ENCODE peak calls at places on chromosomes 5 and 9, in nine cellular contexts. One of them, this sample, is unnamed.

GRCh38 chr9:113649054-113649453 is 185.5 kb downstream of the RGS3 start:
- DNase-seq in psoas muscle: peak; percentile 35
- DNase-seq in Peyer's patch: peak; percentile 35
- DNase-seq in upper lobe of left lung: peak; percentile 64
- DNase-seq in lung: no peak
- DNase-seq in CD8-positive, alpha-beta T cell: no peak
- DNase-seq in GM23248: peak; percentile 67
- DNase-seq in Caco-2: no peak
- DNase-seq in ovary: peak; percentile 74
- DNase-seq in this sample: no peak

GRCh38 chr9:37953775-37954437 is 50.0 kb upstream of the SLC25A51 start:
- DNase-seq in GM23248: peak; percentile 98
- DNase-seq in Peyer's patch: no peak
- DNase-seq in CD8-positive, alpha-beta T cell: no peak
- DNase-seq in psoas muscle: peak; percentile 51
- DNase-seq in upper lobe of left lung: no peak
- DNase-seq in ovary: peak; percentile 51
- DNase-seq in Caco-2: no peak
- DNase-seq in lung: no peak
- DNase-seq in this sample: no peak

GRCh38 chr5:148002471-148002870 is 61.3 kb upstream of the SPINK5 start:
- DNase-seq in CD8-positive, alpha-beta T cell: no peak
- DNase-seq in GM23248: no peak
- DNase-seq in Peyer's patch: no peak
- DNase-seq in upper lobe of left lung: no peak
- DNase-seq in psoas muscle: no peak
- DNase-seq in ovary: no peak
- DNase-seq in lung: no peak
- DNase-seq in Caco-2: no peak
- DNase-seq in this sample: no peak

GRCh38 chr5:112917453-112918005 is 4.5 kb downstream of the REEP5 start:
- DNase-seq in Caco-2: peak; percentile 47
- DNase-seq in upper lobe of left lung: no peak
- DNase-seq in GM23248: peak; percentile 44
- DNase-seq in CD8-positive, alpha-beta T cell: no peak
- DNase-seq in lung: no peak
- DNase-seq in psoas muscle: no peak
- DNase-seq in Peyer's patch: no peak
- DNase-seq in ovary: no peak
- DNase-seq in this sample: no peak

GRCh38 chr9:87324613-87325194 is 173.0 kb upstream of the DAPK1 start:
- DNase-seq in ovary: no peak
- DNase-seq in psoas muscle: no peak
- DNase-seq in Caco-2: peak; percentile 18
- DNase-seq in lung: no peak
- DNase-seq in GM23248: peak; percentile 75
- DNase-seq in upper lobe of left lung: no peak
- DNase-seq in Peyer's patch: no peak
- DNase-seq in CD8-positive, alpha-beta T cell: no peak
- DNase-seq in this sample: no peak

GRCh38 chr5:170896779-170897178 is 35.0 kb downstream of the RANBP17 start:
- DNase-seq in Peyer's patch: no peak
- DNase-seq in Caco-2: peak; percentile 21
- DNase-seq in CD8-positive, alpha-beta T cell: no peak
- DNase-seq in GM23248: peak; percentile 65
- DNase-seq in ovary: no peak
- DNase-seq in lung: no peak
- DNase-seq in psoas muscle: no peak
- DNase-seq in upper lobe of left lung: peak; percentile 81
- DNase-seq in this sample: peak; percentile 9

GRCh38 chr5:92378961-92379611 is 996.0 kb upstream of the ARRDC3 start:
- DNase-seq in Peyer's patch: no peak
- DNase-seq in psoas muscle: no peak
- DNase-seq in CD8-positive, alpha-beta T cell: no peak
- DNase-seq in upper lobe of left lung: peak; percentile 6
- DNase-seq in ovary: no peak
- DNase-seq in lung: no peak
- DNase-seq in Caco-2: no peak
- DNase-seq in GM23248: peak; percentile 36
- DNase-seq in this sample: no peak

GRCh38 chr5:78648359-78649219 is at the start of gene LHFPL2:
- DNase-seq in lung: peak; percentile 68
- DNase-seq in upper lobe of left lung: peak; percentile 94
- DNase-seq in GM23248: peak; percentile 83
- DNase-seq in Caco-2: peak; percentile 83
- DNase-seq in psoas muscle: peak; percentile 78
- DNase-seq in CD8-positive, alpha-beta T cell: no peak
- DNase-seq in Peyer's patch: peak; percentile 79
- DNase-seq in ovary: peak; percentile 91
- DNase-seq in this sample: peak; percentile 78

GRCh38 chr9:77021928-77022782 is 2.7 kb downstream of the FOXB2 start:
- DNase-seq in upper lobe of left lung: no peak
- DNase-seq in Caco-2: no peak
- DNase-seq in ovary: no peak
- DNase-seq in psoas muscle: no peak
- DNase-seq in lung: no peak
- DNase-seq in GM23248: no peak
- DNase-seq in CD8-positive, alpha-beta T cell: no peak
- DNase-seq in Peyer's patch: no peak
- DNase-seq in this sample: no peak

GRCh38 chr5:93717162-93717561 is 24.2 kb downstream of the POU5F2 start:
- DNase-seq in ovary: no peak
- DNase-seq in Peyer's patch: no peak
- DNase-seq in psoas muscle: no peak
- DNase-seq in upper lobe of left lung: no peak
- DNase-seq in GM23248: peak; percentile 56
- DNase-seq in lung: no peak
- DNase-seq in Caco-2: no peak
- DNase-seq in CD8-positive, alpha-beta T cell: no peak
- DNase-seq in this sample: no peak

GRCh38 chr5:26663500-26663899 is 374.9 kb downstream of the CDH9 start:
- DNase-seq in CD8-positive, alpha-beta T cell: no peak
- DNase-seq in ovary: no peak
- DNase-seq in psoas muscle: no peak
- DNase-seq in Peyer's patch: no peak
- DNase-seq in upper lobe of left lung: no peak
- DNase-seq in lung: no peak
- DNase-seq in Caco-2: no peak
- DNase-seq in GM23248: no peak
- DNase-seq in this sample: no peak

GRCh38 chr5:36877667-36878420 is 1.3 kb downstream of the NIPBL start:
- DNase-seq in Peyer's patch: no peak
- DNase-seq in CD8-positive, alpha-beta T cell: no peak
- DNase-seq in ovary: no peak
- DNase-seq in upper lobe of left lung: no peak
- DNase-seq in lung: no peak
- DNase-seq in Caco-2: no peak
- DNase-seq in GM23248: peak; percentile 55
- DNase-seq in psoas muscle: no peak
- DNase-seq in this sample: peak; percentile 17
- H3K4me1 ChIP-seq in Peyer's patch: no peaks in the 10 kb centered on the region
- H3K4me1 ChIP-seq in CD8-positive, alpha-beta T cell: peaks cover 58% of the 10 kb centered on the region
- H3K4me1 ChIP-seq in ovary: peaks cover 4% of the 10 kb centered on the region
- H3K4me1 ChIP-seq in upper lobe of left lung: peaks cover 49% of the 10 kb centered on the region
- H3K4me1 ChIP-seq in lung: peaks cover 12% of the 10 kb centered on the region
- H3K4me1 ChIP-seq in Caco-2: peaks cover 31% of the 10 kb centered on the region
- H3K4me1 ChIP-seq in GM23248: peaks cover 51% of the 10 kb centered on the region
- H3K4me1 ChIP-seq in psoas muscle: peaks cover 55% of the 10 kb centered on the region
- H3K4me1 ChIP-seq in this sample: peaks cover 22% of the 10 kb centered on the region

GRCh38 chr5:17219431-17219830 is 2.0 kb downstream of the BASP1 start:
- DNase-seq in CD8-positive, alpha-beta T cell: no peak
- DNase-seq in ovary: no peak
- DNase-seq in upper lobe of left lung: no peak
- DNase-seq in GM23248: no peak
- DNase-seq in psoas muscle: no peak
- DNase-seq in lung: no peak
- DNase-seq in Caco-2: no peak
- DNase-seq in Peyer's patch: no peak
- DNase-seq in this sample: no peak

GRCh38 chr5:17223375-17224185 is 6.1 kb downstream of the BASP1 start:
- DNase-seq in upper lobe of left lung: no peak
- DNase-seq in lung: no peak
- DNase-seq in psoas muscle: no peak
- DNase-seq in GM23248: no peak
- DNase-seq in Peyer's patch: no peak
- DNase-seq in CD8-positive, alpha-beta T cell: no peak
- DNase-seq in ovary: no peak
- DNase-seq in Caco-2: peak; percentile 22
- DNase-seq in this sample: no peak

GRCh38 chr5:17224858-17225436 is 7.5 kb downstream of the BASP1 start:
- DNase-seq in upper lobe of left lung: no peak
- DNase-seq in CD8-positive, alpha-beta T cell: no peak
- DNase-seq in psoas muscle: no peak
- DNase-seq in lung: no peak
- DNase-seq in Peyer's patch: no peak
- DNase-seq in Caco-2: no peak
- DNase-seq in ovary: no peak
- DNase-seq in GM23248: peak; percentile 76
- DNase-seq in this sample: no peak

GRCh38 chr5:17222679-17223078 is 5.2 kb downstream of the BASP1 start:
- DNase-seq in lung: no peak
- DNase-seq in Caco-2: no peak
- DNase-seq in CD8-positive, alpha-beta T cell: no peak
- DNase-seq in ovary: no peak
- DNase-seq in psoas muscle: no peak
- DNase-seq in Peyer's patch: no peak
- DNase-seq in upper lobe of left lung: no peak
- DNase-seq in GM23248: peak; percentile 37
- DNase-seq in this sample: no peak

GRCh38 chr5:17221843-17222614 is 4.6 kb downstream of the BASP1 start:
- DNase-seq in lung: no peak
- DNase-seq in ovary: no peak
- DNase-seq in upper lobe of left lung: no peak
- DNase-seq in Peyer's patch: no peak
- DNase-seq in CD8-positive, alpha-beta T cell: no peak
- DNase-seq in Caco-2: no peak
- DNase-seq in GM23248: peak; percentile 45
- DNase-seq in psoas muscle: no peak
- DNase-seq in this sample: no peak
- H3K4me1 ChIP-seq in lung: peaks cover 6% of the 10 kb centered on the region
- H3K4me1 ChIP-seq in ovary: peaks cover 4% of the 10 kb centered on the region
- H3K4me1 ChIP-seq in upper lobe of left lung: peaks cover 9% of the 10 kb centered on the region
- H3K4me1 ChIP-seq in Peyer's patch: no peaks in the 10 kb centered on the region
- H3K4me1 ChIP-seq in CD8-positive, alpha-beta T cell: peaks cover 10% of the 10 kb centered on the region
- H3K4me1 ChIP-seq in Caco-2: peaks cover 43% of the 10 kb centered on the region
- H3K4me1 ChIP-seq in GM23248: peaks cover 75% of the 10 kb centered on the region
- H3K4me1 ChIP-seq in psoas muscle: no peaks in the 10 kb centered on the region
- H3K4me1 ChIP-seq in this sample: peaks cover 4% of the 10 kb centered on the region

GRCh38 chr9:128092199-128092977 is 24.4 kb downstream of the SLC25A25 start:
- DNase-seq in CD8-positive, alpha-beta T cell: no peak
- DNase-seq in psoas muscle: no peak
- DNase-seq in Caco-2: no peak
- DNase-seq in ovary: no peak
- DNase-seq in Peyer's patch: no peak
- DNase-seq in GM23248: no peak
- DNase-seq in lung: no peak
- DNase-seq in upper lobe of left lung: no peak
- DNase-seq in this sample: no peak

GRCh38 chr9:128096614-128097013 is 28.6 kb downstream of the SLC25A25 start:
- DNase-seq in ovary: no peak
- DNase-seq in psoas muscle: no peak
- DNase-seq in CD8-positive, alpha-beta T cell: no peak
- DNase-seq in GM23248: no peak
- DNase-seq in lung: no peak
- DNase-seq in upper lobe of left lung: no peak
- DNase-seq in Peyer's patch: no peak
- DNase-seq in Caco-2: no peak
- DNase-seq in this sample: no peak

GRCh38 chr9:128094950-128095544 is 27.0 kb downstream of the SLC25A25 start:
- DNase-seq in Caco-2: no peak
- DNase-seq in CD8-positive, alpha-beta T cell: no peak
- DNase-seq in lung: no peak
- DNase-seq in Peyer's patch: no peak
- DNase-seq in ovary: no peak
- DNase-seq in GM23248: no peak
- DNase-seq in upper lobe of left lung: no peak
- DNase-seq in psoas muscle: no peak
- DNase-seq in this sample: no peak

GRCh38 chr9:128093016-128093415 is 25.0 kb downstream of the SLC25A25 start:
- DNase-seq in Caco-2: no peak
- DNase-seq in psoas muscle: no peak
- DNase-seq in upper lobe of left lung: no peak
- DNase-seq in lung: no peak
- DNase-seq in ovary: no peak
- DNase-seq in Peyer's patch: no peak
- DNase-seq in GM23248: no peak
- DNase-seq in CD8-positive, alpha-beta T cell: no peak
- DNase-seq in this sample: no peak

GRCh38 chr9:128094166-128094949 is 26.3 kb downstream of the SLC25A25 start:
- DNase-seq in lung: peak; percentile 95
- DNase-seq in upper lobe of left lung: no peak
- DNase-seq in GM23248: peak; percentile 99
- DNase-seq in psoas muscle: peak; percentile 89
- DNase-seq in Peyer's patch: peak; percentile 93
- DNase-seq in ovary: peak; percentile 91
- DNase-seq in Caco-2: peak; percentile 81
- DNase-seq in CD8-positive, alpha-beta T cell: peak; percentile 38
- DNase-seq in this sample: peak; percentile 88
- H3K4me1 ChIP-seq in lung: peaks cover 12% of the 10 kb centered on the region
- H3K4me1 ChIP-seq in upper lobe of left lung: peaks cover 75% of the 10 kb centered on the region
- H3K4me1 ChIP-seq in GM23248: peaks cover 38% of the 10 kb centered on the region
- H3K4me1 ChIP-seq in psoas muscle: peaks cover 60% of the 10 kb centered on the region
- H3K4me1 ChIP-seq in Peyer's patch: peaks cover 13% of the 10 kb centered on the region
- H3K4me1 ChIP-seq in ovary: peaks cover 38% of the 10 kb centered on the region
- H3K4me1 ChIP-seq in Caco-2: peaks cover 24% of the 10 kb centered on the region
- H3K4me1 ChIP-seq in CD8-positive, alpha-beta T cell: peaks cover 75% of the 10 kb centered on the region
- H3K4me1 ChIP-seq in this sample: peaks cover 48% of the 10 kb centered on the region

GRCh38 chr5:68251386-68251785 is 35.8 kb downstream of the PIK3R1 start:
- DNase-seq in GM23248: no peak
- DNase-seq in lung: no peak
- DNase-seq in ovary: no peak
- DNase-seq in psoas muscle: peak; percentile 31
- DNase-seq in CD8-positive, alpha-beta T cell: peak; percentile 39
- DNase-seq in upper lobe of left lung: no peak
- DNase-seq in Peyer's patch: no peak
- DNase-seq in Caco-2: no peak
- DNase-seq in this sample: no peak

GRCh38 chr5:68249520-68249919 is 34.0 kb downstream of the PIK3R1 start:
- DNase-seq in GM23248: no peak
- DNase-seq in CD8-positive, alpha-beta T cell: no peak
- DNase-seq in Peyer's patch: no peak
- DNase-seq in ovary: no peak
- DNase-seq in upper lobe of left lung: no peak
- DNase-seq in lung: no peak
- DNase-seq in psoas muscle: no peak
- DNase-seq in Caco-2: no peak
- DNase-seq in this sample: no peak

GRCh38 chr5:68248896-68249295 is 33.3 kb downstream of the PIK3R1 start:
- DNase-seq in Peyer's patch: no peak
- DNase-seq in CD8-positive, alpha-beta T cell: no peak
- DNase-seq in psoas muscle: no peak
- DNase-seq in upper lobe of left lung: no peak
- DNase-seq in ovary: no peak
- DNase-seq in GM23248: no peak
- DNase-seq in Caco-2: no peak
- DNase-seq in lung: no peak
- DNase-seq in this sample: no peak

GRCh38 chr5:68251804-68252648 is 36.5 kb downstream of the PIK3R1 start:
- DNase-seq in upper lobe of left lung: no peak
- DNase-seq in Peyer's patch: no peak
- DNase-seq in Caco-2: no peak
- DNase-seq in ovary: no peak
- DNase-seq in lung: no peak
- DNase-seq in psoas muscle: peak; percentile 50
- DNase-seq in CD8-positive, alpha-beta T cell: no peak
- DNase-seq in GM23248: peak; percentile 73
- DNase-seq in this sample: no peak

GRCh38 chr5:68250662-68251298 is 35.2 kb downstream of the PIK3R1 start:
- DNase-seq in Peyer's patch: no peak
- DNase-seq in Caco-2: no peak
- DNase-seq in upper lobe of left lung: no peak
- DNase-seq in GM23248: no peak
- DNase-seq in lung: no peak
- DNase-seq in psoas muscle: no peak
- DNase-seq in CD8-positive, alpha-beta T cell: no peak
- DNase-seq in ovary: no peak
- DNase-seq in this sample: no peak
- H3K4me1 ChIP-seq in Peyer's patch: no peaks in the 10 kb centered on the region
- H3K4me1 ChIP-seq in Caco-2: peaks cover 8% of the 10 kb centered on the region
- H3K4me1 ChIP-seq in upper lobe of left lung: peaks cover 50% of the 10 kb centered on the region
- H3K4me1 ChIP-seq in GM23248: peaks cover 49% of the 10 kb centered on the region
- H3K4me1 ChIP-seq in lung: peaks cover 45% of the 10 kb centered on the region
- H3K4me1 ChIP-seq in psoas muscle: peaks cover 79% of the 10 kb centered on the region
- H3K4me1 ChIP-seq in CD8-positive, alpha-beta T cell: peaks cover 62% of the 10 kb centered on the region
- H3K4me1 ChIP-seq in ovary: peaks cover 18% of the 10 kb centered on the region
- H3K4me1 ChIP-seq in this sample: peaks cover 32% of the 10 kb centered on the region

This sample was measured in mucosa of descending colon.